ENCODE peak calls at places on chromosomes 6 and 20, in five cellular contexts. S is astrocyte, V is IMR-90, N is PC-3, Z is GM12878. R is an unnamed sample.
A peak's percentile ranks its signal among the peaks of the same experiment; 100 is the strongest.

GRCh38 chr6:39493717-39494116 is 171.2 kb upstream of the KCNK16 start:
- DNase-seq in S (no peak), V (no peak), N (no peak), Z (no peak), R (no peak)

GRCh38 chr20:15919118-15919517 is 654.1 kb downstream of the KIF16B start:
- DNase-seq in S (no peak), V (no peak), N (no peak), Z (no peak), R (no peak)

GRCh38 chr6:47729457-47729856 is 31.1 kb downstream of the ADGRF4 start:
- DNase-seq in S (no peak), V (no peak), N (no peak), Z (no peak), R (no peak)

GRCh38 chr20:63014710-63015109 is 7.9 kb upstream of the BHLHE23 start:
- DNase-seq in S (no peak), V (no peak), N (no peak), Z (no peak), R (no peak)

GRCh38 chr20:21521596-21522478 is 8.0 kb upstream of the NKX2-2 start:
- DNase-seq in S (no peak), V (no peak), N (no peak), Z (no peak), R (peak; percentile 60)

GRCh38 chr6:96877151-96877550 is 20.5 kb downstream of the NDUFAF4 start:
- DNase-seq in S (no peak), V (no peak), N (no peak), Z (no peak), R (no peak)

GRCh38 chr6:127951172-127951995 is 50.5 kb upstream of the THEMIS start:
- DNase-seq in S (no peak), V (no peak), N (no peak), Z (peak; percentile 51), R (no peak)

GRCh38 chr20:58192567-58192966 is 35.9 kb downstream of the ANKRD60 start:
- DNase-seq in S (no peak), V (no peak), N (no peak), Z (no peak), R (no peak)

GRCh38 chr20:50373674-50374286 is 136.4 kb upstream of the PTPN1 start:
- DNase-seq in S (peak; percentile 9), V (no peak), N (peak; percentile 87), Z (no peak), R (no peak)

GRCh38 chr6:167947716-167948115 is 49.8 kb upstream of the KIF25 start:
- DNase-seq in S (no peak), V (no peak), N (no peak), Z (no peak), R (no peak)

GRCh38 chr6:38142178-38142902 is 322.8 kb downstream of the ZFAND3 start:
- DNase-seq in S (no peak), V (no peak), N (no peak), Z (no peak), R (no peak)

GRCh38 chr6:144285798-144286502 is 815 bp downstream of the UTRN start:
- DNase-seq in S (peak; percentile 39), V (peak; percentile 30), N (peak; percentile 57), Z (no peak), R (peak; percentile 95)

GRCh38 chr6:37840940-37841300 is 21.4 kb downstream of the ZFAND3 start:
- DNase-seq in S (no peak), V (no peak), N (no peak), Z (no peak), R (no peak)

GRCh38 chr6:34030831-34031566 is 114.9 kb downstream of the GRM4 start:
- DNase-seq in S (no peak), V (no peak), N (no peak), Z (no peak), R (no peak)

GRCh38 chr6:150891886-150892485 is 26.5 kb downstream of the MTHFD1L start:
- DNase-seq in S (peak; percentile 60), V (peak; percentile 88), N (peak; percentile 79), Z (peak; percentile 34), R (no peak)

GRCh38 chr6:8642854-8643253 is 207.5 kb upstream of the SLC35B3 start:
- DNase-seq in S (no peak), V (no peak), N (no peak), Z (no peak), R (no peak)

GRCh38 chr20:62523473-62524203 is 47.8 kb upstream of the GATA5 start:
- DNase-seq in S (no peak), V (no peak), N (peak; percentile 67), Z (no peak), R (no peak)

GRCh38 chr20:40489886-40490285 is 199.2 kb downstream of the MAFB start:
- DNase-seq in S (peak; percentile 46), V (no peak), N (no peak), Z (no peak), R (no peak)

GRCh38 chr20:19265646-19266374 is 53.4 kb downstream of the SLC24A3 start:
- DNase-seq in S (no peak), V (no peak), N (no peak), Z (no peak), R (no peak)

GRCh38 chr6:116404706-116405105 is 34.0 kb downstream of the DSE start:
- DNase-seq in S (peak; percentile 55), V (peak; percentile 18), N (no peak), Z (no peak), R (no peak)

GRCh38 chr6:60952500-60952899 is 1333.5 kb downstream of the KHDRBS2 start:
- DNase-seq in S (no peak), V (no peak), N (peak; percentile 25), Z (no peak), R (no peak)

GRCh38 chr20:3173582-3174441 is 463 bp upstream of the LZTS3 start:
- DNase-seq in S (peak; percentile 47), V (peak; percentile 63), N (peak; percentile 91), Z (no peak), R (peak; percentile 95)

GRCh38 chr20:48301189-48301588 is 515.9 kb upstream of the SULF2 start:
- DNase-seq in S (no peak), V (no peak), N (no peak), Z (no peak), R (no peak)

GRCh38 chr6:110036408-110037302 is 58.5 kb downstream of the GPR6 start:
- DNase-seq in S (no peak), V (no peak), N (no peak), Z (no peak), R (no peak)

GRCh38 chr6:52598123-52598823 is 21.4 kb upstream of the TRAM2 start:
- DNase-seq in S (peak; percentile 70), V (peak; percentile 74), N (peak; percentile 21), Z (no peak), R (peak; percentile 80)

GRCh38 chr20:46022411-46023147 is 6.4 kb upstream of the SLC12A5 start:
- DNase-seq in S (no peak), V (peak; percentile 9), N (peak; percentile 68), Z (no peak), R (no peak)

GRCh38 chr20:52060794-52061714 is 130.5 kb downstream of the ZFP64 start:
- DNase-seq in S (no peak), V (no peak), N (peak; percentile 84), Z (no peak), R (no peak)

GRCh38 chr20:58306421-58307261 is 2.9 kb upstream of the RAB22A start:
- DNase-seq in S (peak; percentile 84), V (peak; percentile 76), N (peak; percentile 57), Z (peak; percentile 85), R (no peak)

GRCh38 chr6:163164175-163164900 is 250.2 kb upstream of the QKI start:
- DNase-seq in S (no peak), V (no peak), N (no peak), Z (no peak), R (no peak)

GRCh38 chr6:114389111-114389510 is 46.3 kb upstream of the HS3ST5 start:
- DNase-seq in S (no peak), V (no peak), N (no peak), Z (no peak), R (no peak)

GRCh38 chr6:36200998-36201596 is 4.6 kb downstream of the BRPF3 start:
- DNase-seq in S (no peak), V (no peak), N (no peak), Z (no peak), R (no peak)

GRCh38 chr6:113526995-113527394 is 330.1 kb upstream of the MARCKS start:
- DNase-seq in S (no peak), V (no peak), N (no peak), Z (no peak), R (no peak)

GRCh38 chr6:133380047-133380446 is 138.9 kb downstream of the EYA4 start:
- DNase-seq in S (no peak), V (no peak), N (no peak), Z (no peak), R (no peak)

GRCh38 chr6:13854716-13855250 is 40.4 kb upstream of the MCUR1 start:
- DNase-seq in S (no peak), V (no peak), N (no peak), Z (no peak), R (no peak)

GRCh38 chr20:37095108-37095608 is 639 bp downstream of the RBL1 start:
- DNase-seq in S (no peak), V (no peak), N (no peak), Z (no peak), R (no peak)

GRCh38 chr6:26187981-26188635 is 100.9 kb downstream of the HFE start:
- DNase-seq in S (no peak), V (peak; percentile 43), N (no peak), Z (no peak), R (peak; percentile 78)

GRCh38 chr20:4815618-4816017 is 93.9 kb downstream of the PRND start:
- DNase-seq in S (no peak), V (no peak), N (no peak), Z (no peak), R (peak; percentile 42)

GRCh38 chr20:45456632-45457031 is 12.9 kb upstream of the WFDC2 start:
- DNase-seq in S (no peak), V (no peak), N (peak; percentile 63), Z (no peak), R (no peak)

GRCh38 chr6:149109397-149110070 is 208.0 kb upstream of the TAB2 start:
- DNase-seq in S (no peak), V (no peak), N (no peak), Z (no peak), R (no peak)

GRCh38 chr6:10417681-10418104 is 2.8 kb upstream of the TFAP2A start:
- DNase-seq in S (no peak), V (no peak), N (no peak), Z (no peak), R (no peak)
- H3K4me3 ChIP-seq in S (no peak overlapping the region), V (no peak overlapping the region), N (no peak overlapping the region), Z (no peak overlapping the region), R (peak overlapping the region; percentile 67)

GRCh38 chr6:157763894-157764345 is 59.1 kb upstream of the SNX9 start:
- DNase-seq in S (no peak), V (no peak), N (no peak), Z (peak; percentile 56), R (no peak)
- H3K9ac ChIP-seq in S (peak overlapping the region; percentile 75), V (no peak overlapping the region), N (peak overlapping the region; percentile 65), Z (peak overlapping the region; percentile 30), R (peak overlapping the region; percentile 35)

GRCh38 chr20:31237763-31238162 is 19.7 kb upstream of the DEFB115 start:
- DNase-seq in S (no peak), V (no peak), N (no peak), Z (no peak), R (no peak)
- H3K9me3 ChIP-seq in S (peaks cover 41% of the 10 kb centered on the region), V (peaks cover 25% of the 10 kb centered on the region), N (peaks cover 90% of the 10 kb centered on the region), Z (peaks cover 2% of the 10 kb centered on the region), R (peaks cover 94% of the 10 kb centered on the region)

DNA sequence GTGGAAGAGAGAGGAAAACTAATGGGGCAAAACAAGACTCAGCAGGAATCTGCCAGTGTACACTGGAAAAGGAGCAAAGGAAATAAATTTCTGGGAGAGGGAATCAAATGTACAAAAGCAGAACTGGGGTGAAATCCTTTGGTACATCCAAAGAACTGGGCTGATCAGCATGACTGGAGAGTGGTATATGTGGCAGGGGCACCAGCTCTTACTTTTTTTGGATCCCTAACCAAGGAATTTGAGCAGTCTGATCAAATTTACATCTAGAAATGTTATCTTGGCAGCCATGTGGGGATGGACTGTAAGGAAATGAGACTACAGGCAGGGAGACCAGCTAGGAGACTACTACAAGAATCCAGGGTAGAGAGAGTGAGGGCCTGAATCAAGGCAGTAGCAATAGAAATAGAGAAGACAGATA is 1.2 kb upstream of the ZSCAN31 start:
- DNase-seq in S (no peak), V (no peak), N (no peak), Z (no peak), R (no peak)
- H3K4me3 ChIP-seq in S (peak overlapping the region; percentile 80), V (peak overlapping the region; percentile 63), N (peak overlapping the region; percentile 75), Z (peak overlapping the region; percentile 72), R (peak overlapping the region; percentile 88)

R was measured in kidney.